ENCODE peak calls at places on chromosome 15, in six cellular contexts. F is HCT116, A is breast epithelium, J is K562, E is stomach, R is SK-N-SH. Z is an unnamed sample. For H3K27me3 and H3K36me3, the result is how much of the 10 kb centered on the place peaks cover.

GRCh38 chr15:22949074-22949547 is 31.1 kb downstream of the CYFIP1 start:
- DNase-seq in F (no peak), A (peak), J (peak), E (no peak), R (peak), Z (no peak)

GRCh38 chr15:58357529-58358476 is 74.0 kb upstream of the LIPC start:
- DNase-seq in F (no peak), A (no peak), J (peak), E (no peak), R (no peak), Z (no peak)

GRCh38 chr15:51349156-51349844 is 7.8 kb downstream of the GLDN start:
- DNase-seq in F (no peak), A (no peak), J (no peak), E (no peak), R (no peak), Z (no peak)

GRCh38 chr15:70669966-70670658 is 93.2 kb downstream of the UACA start:
- DNase-seq in F (no peak), A (no peak), J (no peak), E (peak), R (peak), Z (no peak)

GRCh38 chr15:50182233-50183013 is 427 bp downstream of the SLC27A2 start:
- DNase-seq in F (peak), A (no peak), J (peak), E (peak), R (peak), Z (no peak)

GRCh38 chr15:75313116-75313845 is 22.6 kb upstream of the COMMD4 start:
- DNase-seq in F (no peak), A (no peak), J (no peak), E (no peak), R (no peak), Z (no peak)

GRCh38 chr15:98682992-98683701 is 34.8 kb downstream of the IGF1R start:
- DNase-seq in F (no peak), A (no peak), J (no peak), E (no peak), R (no peak), Z (no peak)

GRCh38 chr15:62691008-62691407 is 351.5 kb upstream of the TPM1 start:
- DNase-seq in F (no peak), A (no peak), J (no peak), E (no peak), R (no peak), Z (no peak)

GRCh38 chr15:26874774-26875475 is 8.1 kb downstream of the GABRA5 start:
- DNase-seq in F (no peak), A (no peak), J (no peak), E (no peak), R (no peak), Z (no peak)

GRCh38 chr15:33152502-33153109 is 41.9 kb downstream of the FMN1 start:
- DNase-seq in F (no peak), A (no peak), J (no peak), E (no peak), R (no peak), Z (no peak)

GRCh38 chr15:68405426-68406250 is 26.3 kb downstream of the ITGA11 start:
- DNase-seq in F (no peak), A (peak), J (no peak), E (no peak), R (no peak), Z (peak)

GRCh38 chr15:53437985-53438841 is 321.2 kb downstream of the WDR72 start:
- DNase-seq in F (no peak), A (no peak), J (no peak), E (no peak), R (no peak), Z (no peak)

GRCh38 chr15:32706704-32707103 is 11.1 kb upstream of the GREM1 start:
- DNase-seq in F (no peak), A (no peak), J (no peak), E (no peak), R (no peak), Z (no peak)

GRCh38 chr15:51889486-51889885 is 60.0 kb downstream of the TMOD3 start:
- DNase-seq in F (no peak), A (no peak), J (no peak), E (no peak), R (no peak), Z (no peak)

GRCh38 chr15:69647160-69647513 is 194.5 kb downstream of the RPLP1 start:
- DNase-seq in F (no peak), A (no peak), J (no peak), E (no peak), R (no peak), Z (peak)

GRCh38 chr15:85828026-85828597 is 33.4 kb upstream of the KLHL25 start:
- DNase-seq in F (no peak), A (no peak), J (no peak), E (no peak), R (no peak), Z (no peak)

GRCh38 chr15:85120351-85121113 is 138.9 kb downstream of the PDE8A start:
- DNase-seq in F (no peak), A (no peak), J (peak), E (no peak), R (no peak), Z (no peak)

GRCh38 chr15:83714888-83715287 is 61.0 kb downstream of the ADAMTSL3 start:
- DNase-seq in F (no peak), A (no peak), J (no peak), E (no peak), R (no peak), Z (no peak)

GRCh38 chr15:92677998-92678397 is 22.4 kb upstream of the FAM174B start:
- DNase-seq in F (no peak), A (peak), J (no peak), E (no peak), R (no peak), Z (no peak)
- H3K27me3 ChIP-seq in F (under half), A (under half), J (under half), E (under half), R (under half), Z (under half)

GRCh38 chr15:65099336-65099735 is 15.7 kb downstream of the UBAP1L start:
- DNase-seq in F (no peak), A (no peak), J (no peak), E (no peak), R (no peak), Z (no peak)

GRCh38 chr15:65102912-65103311 is 12.1 kb downstream of the UBAP1L start:
- DNase-seq in F (no peak), A (no peak), J (no peak), E (no peak), R (no peak), Z (no peak)

GRCh38 chr15:65100427-65100826 is 14.6 kb downstream of the UBAP1L start:
- DNase-seq in F (no peak), A (no peak), J (no peak), E (no peak), R (no peak), Z (peak)

GRCh38 chr15:65101891-65102708 is 12.9 kb downstream of the UBAP1L start:
- DNase-seq in F (no peak), A (no peak), J (no peak), E (no peak), R (no peak), Z (peak)

DNA sequence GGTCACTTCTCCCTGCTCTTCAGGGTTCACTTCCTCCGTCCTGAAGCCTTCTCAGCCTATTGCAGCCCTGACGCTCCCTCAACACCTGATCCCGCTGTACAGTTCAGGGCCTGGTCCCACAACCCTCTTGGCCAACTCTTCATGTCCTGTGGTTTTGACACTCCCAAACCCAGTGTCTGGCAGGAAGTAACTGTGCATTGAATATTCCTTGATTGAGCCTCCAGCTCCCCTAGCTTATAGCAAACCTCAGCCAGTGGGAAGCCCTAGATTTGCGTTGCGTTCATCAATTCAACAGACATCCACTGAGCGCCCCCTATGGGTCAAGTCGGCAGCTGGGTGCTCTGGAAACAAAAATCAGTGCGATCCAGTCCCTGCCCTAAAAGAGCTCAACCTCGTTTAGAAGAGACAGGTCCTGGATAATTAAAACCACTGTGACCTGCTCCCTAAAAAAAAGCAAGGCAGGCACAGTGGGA is 13.5 kb downstream of the UBAP1L start:
- DNase-seq in F (peak), A (no peak), J (peak), E (peak), R (peak), Z (no peak)
- TF ChIP-seq POLR2AphosphoS5 in F (no peak), A (no peak), J (no peak), E (no peak), R (no peak), Z (no peak)

GRCh38 chr15:44715142-44715796 is 4.0 kb downstream of the B2M start:
- DNase-seq in F (no peak), A (no peak), J (no peak), E (no peak), R (no peak), Z (no peak)
- H3K36me3 ChIP-seq in F (under half), A (under half), J (under half), E (under half), R (under half), Z (under half)

DNA sequence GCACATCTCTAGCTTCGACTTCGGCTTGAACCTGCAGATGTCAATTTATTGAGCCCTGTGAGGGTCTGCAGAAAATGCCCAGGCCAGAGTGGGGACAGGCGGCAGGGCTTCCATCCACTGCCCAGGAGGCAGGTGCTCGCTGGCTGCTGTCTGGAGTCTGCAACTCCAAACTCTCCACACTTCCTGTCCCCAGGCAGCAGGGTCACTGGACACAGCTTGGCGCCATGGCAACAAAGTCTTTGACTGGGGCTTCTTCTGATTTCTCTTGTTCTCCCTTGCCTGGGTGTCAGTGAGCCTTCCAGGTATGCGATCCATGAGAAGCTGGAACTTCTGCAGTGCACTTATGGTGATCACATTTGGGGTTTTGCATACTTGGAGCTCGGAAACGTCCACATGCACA is 33.5 kb downstream of the SV2B start:
- DNase-seq in F (no peak), A (no peak), J (no peak), E (no peak), R (no peak), Z (no peak)
- H3K27me3 ChIP-seq in F (under half), A (under half), J (under half), E (under half), R (under half), Z (under half)

GRCh38 chr15:100201376-100202280 is 140.1 kb downstream of the ADAMTS17 start:
- DNase-seq in F (no peak), A (no peak), J (no peak), E (no peak), R (peak), Z (no peak)
- TF ChIP-seq POLR2AphosphoS5 in F (no peak), A (no peak), J (no peak), E (no peak), R (no peak), Z (peak)

GRCh38 chr15:96889734-96890480 is 559.4 kb downstream of the NR2F2 start:
- DNase-seq in F (no peak), A (no peak), J (no peak), E (no peak), R (no peak), Z (no peak)
- H3K36me3 ChIP-seq in F (under half), A (under half), J (under half), E (under half), R (under half), Z (under half)

GRCh38 chr15:74135041-74135565 is 4.7 kb downstream of the ISLR2 start:
- DNase-seq in F (no peak), A (no peak), J (no peak), E (no peak), R (no peak), Z (no peak)
- H3K27me3 ChIP-seq in F (under half), A (under half), J (under half), E (half or more), R (under half), Z (under half)

GRCh38 chr15:42152196-42152920 is 4.1 kb downstream of the PLA2G4F start:
- DNase-seq in F (no peak), A (no peak), J (no peak), E (peak), R (no peak), Z (no peak)
- TF ChIP-seq POLR2AphosphoS5 in F (no peak), A (no peak), J (no peak), E (peak), R (no peak), Z (peak)

DNA sequence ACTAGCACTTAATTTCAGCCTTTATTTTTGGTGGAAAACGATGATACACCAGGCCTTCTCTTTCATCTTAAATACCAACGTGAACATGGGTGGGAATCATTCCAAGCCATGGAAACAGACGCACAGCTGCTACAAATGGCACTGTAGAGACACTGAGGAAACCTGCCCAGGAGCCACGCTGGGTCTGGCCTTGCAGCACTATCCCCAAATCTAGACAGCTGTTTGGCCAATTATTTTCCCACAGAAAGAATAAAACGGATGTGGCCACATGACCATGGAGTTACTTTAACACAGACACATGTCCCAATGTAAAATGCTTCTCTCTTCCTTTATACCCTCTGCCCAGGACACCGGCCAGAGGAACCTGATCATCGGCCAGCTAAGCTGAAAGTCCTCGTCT is 83.6 kb upstream of the OCA2 start:
- DNase-seq in F (no peak), A (no peak), J (no peak), E (no peak), R (no peak), Z (no peak)
- H3K36me3 ChIP-seq in F (under half), A (under half), J (half or more), E (half or more), R (under half), Z (under half)

Z was measured in vagina.